ENCODE peak calls at places on chromosome 9, in nine cellular contexts. D is A172, A is adipocyte, W is OCI-LY7, C is AG09319, I is HTR-8/SVneo, E is GM12891, R is stomach, M is ureter. H is an unnamed sample.

GRCh38 chr9:109118802-109119438 is 827 bp downstream of the TMEM245 start:
- DNase-seq in D (peak), R (no peak), E (no peak), M (peak), W (no peak), C (no peak), A (peak), I (no peak), H (no peak)

GRCh38 chr9:96241391-96241809 is 60.6 kb downstream of the HSD17B3 start:
- DNase-seq in W (no peak), A (no peak), I (no peak), D (peak), R (no peak), E (no peak), C (no peak), M (no peak), H (no peak)

GRCh38 chr9:110078626-110079025 is 129.3 kb downstream of the C9orf152 start:
- DNase-seq in R (no peak), M (no peak), W (no peak), C (no peak), D (no peak), I (no peak), E (no peak), A (no peak), H (no peak)

GRCh38 chr9:132878695-132879064 is at the start of gene SPACA9:
- DNase-seq in C (no peak), M (peak), W (peak), E (peak), R (peak), D (peak), A (peak), I (peak), H (peak)

GRCh38 chr9:95644377-95644776 is 127.6 kb upstream of the PTCH1 start:
- DNase-seq in C (no peak), R (no peak), D (no peak), E (no peak), M (no peak), I (no peak), W (no peak), A (no peak), H (no peak)

GRCh38 chr9:126664893-126665695 is 51.4 kb downstream of the LMX1B start:
- DNase-seq in W (no peak), C (no peak), A (peak), R (no peak), D (no peak), I (no peak), E (no peak), M (no peak), H (no peak)

GRCh38 chr9:37309136-37309535 is 113.4 kb upstream of the GRHPR start:
- DNase-seq in W (peak), M (no peak), A (no peak), D (peak), E (peak), I (peak), R (no peak), C (no peak), H (no peak)

GRCh38 chr9:90058364-90058763 is 453.6 kb downstream of the GADD45G start:
- DNase-seq in M (no peak), I (no peak), A (no peak), W (no peak), R (no peak), E (no peak), C (no peak), D (no peak), H (no peak)

GRCh38 chr9:136138566-136138965 is 19.9 kb upstream of the TMEM250 start:
- DNase-seq in D (peak), C (no peak), W (peak), I (no peak), E (peak), M (no peak), A (no peak), R (no peak), H (peak)

GRCh38 chr9:112750111-112750766 is at the start of gene SNX30:
- DNase-seq in A (peak), W (peak), C (peak), R (peak), E (peak), M (peak), I (peak), D (peak), H (peak)

GRCh38 chr9:4604678-4605095 is 57.4 kb upstream of the PLPP6 start:
- DNase-seq in C (peak), D (peak), I (peak), R (peak), M (peak), A (peak), W (peak), E (peak), H (no peak)

GRCh38 chr9:71587576-71588362 is 180.5 kb downstream of the CEMIP2 start:
- DNase-seq in D (peak), M (no peak), C (no peak), R (no peak), E (no peak), W (no peak), I (no peak), A (peak), H (no peak)

GRCh38 chr9:89372230-89372816 is 54.0 kb downstream of the SECISBP2 start:
- DNase-seq in W (peak), A (no peak), M (no peak), D (no peak), C (no peak), I (peak), R (no peak), E (no peak), H (no peak)

GRCh38 chr9:133406480-133407307 is 11.1 kb downstream of the REXO4 start:
- DNase-seq in R (peak), W (peak), D (peak), E (peak), M (peak), A (peak), I (peak), C (peak), H (peak)

GRCh38 chr9:134989206-134990065 is 71.7 kb upstream of the FCN1 start:
- DNase-seq in W (no peak), I (no peak), A (no peak), C (no peak), E (no peak), R (no peak), D (no peak), M (no peak), H (no peak)

GRCh38 chr9:135488013-135488330 is 8.4 kb downstream of the PPP1R26 start:
- DNase-seq in M (no peak), E (no peak), C (no peak), R (no peak), A (no peak), D (no peak), I (no peak), W (no peak), H (no peak)

GRCh38 chr9:134134949-134135342 is 936 bp upstream of the WDR5 start:
- DNase-seq in D (peak), R (no peak), C (no peak), A (no peak), W (no peak), I (peak), E (no peak), M (no peak), H (no peak)

GRCh38 chr9:125462766-125463384 is 201.2 kb downstream of the GAPVD1 start:
- DNase-seq in A (no peak), M (no peak), I (no peak), R (no peak), E (no peak), D (peak), C (no peak), W (no peak), H (no peak)

H was measured in 8988T.